ENCODE peak calls at places on chromosome 15, in nine cellular contexts. M is MCF 10A, L is astrocyte, W is GM13977, E is type B pancreatic cell, S is endothelial cell, K is cardiac fibroblast, U is dorsolateral prefrontal cortex, G is tibial artery. F is an unnamed sample.

GRCh38 chr15:68636256-68636655 is 57.5 kb downstream of the CORO2B start:
- DNase-seq in M (no peak), L (no peak), W (no peak), E (no peak), S (no peak), K (no peak), U (no peak), G (no peak), F (no peak)

GRCh38 chr15:100833432-100834389 is 45.9 kb upstream of the ALDH1A3 start:
- DNase-seq in M (no peak), L (no peak), W (no peak), E (no peak), S (no peak), K (no peak), U (no peak), G (no peak), F (no peak)

GRCh38 chr15:60408438-60409105 is 10.8 kb upstream of the ANXA2 start:
- DNase-seq in M (peak; percentile 95), L (peak; percentile 86), W (no peak), E (no peak), S (no peak), K (peak; percentile 93), U (no peak), G (no peak), F (peak; percentile 76)

GRCh38 chr15:40286061-40286532 is 3.2 kb upstream of the ANKRD63 start:
- DNase-seq in M (no peak), L (no peak), W (no peak), E (no peak), S (no peak), K (no peak), U (peak; percentile 55), G (no peak), F (no peak)

GRCh38 chr15:98523912-98524255 is 124.5 kb upstream of the IGF1R start:
- DNase-seq in M (no peak), L (no peak), W (no peak), E (no peak), S (no peak), K (no peak), U (no peak), G (no peak), F (no peak)

GRCh38 chr15:99340347-99340746 is 89.1 kb downstream of the LRRC28 start:
- DNase-seq in M (no peak), L (no peak), W (no peak), E (no peak), S (no peak), K (no peak), U (no peak), G (no peak), F (no peak)

GRCh38 chr15:67758610-67759300 is 66.6 kb upstream of the SKOR1 start:
- DNase-seq in M (no peak), L (peak; percentile 74), W (no peak), E (no peak), S (no peak), K (no peak), U (no peak), G (no peak), F (no peak)

GRCh38 chr15:39667382-39668127 is 86.7 kb downstream of the THBS1 start:
- DNase-seq in M (no peak), L (no peak), W (no peak), E (no peak), S (no peak), K (no peak), U (no peak), G (no peak), F (no peak)

GRCh38 chr15:66830358-66830757 is 128.3 kb downstream of the SMAD6 start:
- DNase-seq in M (peak; percentile 57), L (peak; percentile 35), W (no peak), E (no peak), S (no peak), K (peak; percentile 79), U (no peak), G (no peak), F (peak; percentile 72)

GRCh38 chr15:68318008-68318835 is 40.7 kb downstream of the FEM1B start:
- DNase-seq in M (no peak), L (no peak), W (no peak), E (no peak), S (no peak), K (no peak), U (no peak), G (no peak), F (no peak)

GRCh38 chr15:78340243-78341056 is at the start of gene CRABP1:
- DNase-seq in M (no peak), L (no peak), W (no peak), E (no peak), S (no peak), K (no peak), U (no peak), G (no peak), F (no peak)

GRCh38 chr15:84034831-84035753 is 200.5 kb upstream of the GOLGA6L4 start:
- DNase-seq in M (peak; percentile 55), L (peak; percentile 22), W (peak; percentile 21), E (no peak), S (peak; percentile 20), K (peak; percentile 68), U (no peak), G (no peak), F (no peak)

GRCh38 chr15:70602834-70603560 is 160.4 kb downstream of the UACA start:
- DNase-seq in M (no peak), L (no peak), W (no peak), E (no peak), S (no peak), K (no peak), U (no peak), G (no peak), F (no peak)

GRCh38 chr15:39509941-39510845 is 70.7 kb upstream of the THBS1 start:
- DNase-seq in M (no peak), L (no peak), W (no peak), E (no peak), S (no peak), K (no peak), U (no peak), G (no peak), F (no peak)

DNA sequence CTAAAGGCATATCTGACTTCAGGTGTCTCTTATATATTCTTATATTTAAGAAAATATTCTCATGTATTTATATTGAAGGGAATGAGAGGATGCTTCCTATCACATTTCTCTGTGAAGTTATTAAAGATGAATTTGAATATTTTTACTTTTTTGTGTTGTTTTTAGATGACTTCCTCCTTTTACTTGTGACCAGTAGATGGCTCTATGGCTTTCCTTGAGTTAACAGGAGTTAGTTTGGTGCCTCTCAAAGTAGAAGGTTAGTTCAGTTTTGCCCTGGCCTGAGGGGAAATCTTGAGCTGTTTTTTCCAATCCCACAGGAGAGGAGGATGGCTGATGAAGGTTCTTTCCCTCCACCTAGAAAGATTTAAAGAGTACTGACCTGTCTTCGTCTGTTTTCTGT is 80.7 kb downstream of the SQOR start:
- DNase-seq in M (peak; percentile 10), L (no peak), W (no peak), E (no peak), S (no peak), K (peak; percentile 51), U (no peak), G (no peak), F (peak; percentile 33)
- TF ChIP-seq CTCF in M (peak; percentile 26), L (no peak), W (peak; percentile 34), E (peak; percentile 50), S (no peak), K (peak; percentile 50), U (peak; percentile 29), G (no peak), F (peak; percentile 62)

DNA sequence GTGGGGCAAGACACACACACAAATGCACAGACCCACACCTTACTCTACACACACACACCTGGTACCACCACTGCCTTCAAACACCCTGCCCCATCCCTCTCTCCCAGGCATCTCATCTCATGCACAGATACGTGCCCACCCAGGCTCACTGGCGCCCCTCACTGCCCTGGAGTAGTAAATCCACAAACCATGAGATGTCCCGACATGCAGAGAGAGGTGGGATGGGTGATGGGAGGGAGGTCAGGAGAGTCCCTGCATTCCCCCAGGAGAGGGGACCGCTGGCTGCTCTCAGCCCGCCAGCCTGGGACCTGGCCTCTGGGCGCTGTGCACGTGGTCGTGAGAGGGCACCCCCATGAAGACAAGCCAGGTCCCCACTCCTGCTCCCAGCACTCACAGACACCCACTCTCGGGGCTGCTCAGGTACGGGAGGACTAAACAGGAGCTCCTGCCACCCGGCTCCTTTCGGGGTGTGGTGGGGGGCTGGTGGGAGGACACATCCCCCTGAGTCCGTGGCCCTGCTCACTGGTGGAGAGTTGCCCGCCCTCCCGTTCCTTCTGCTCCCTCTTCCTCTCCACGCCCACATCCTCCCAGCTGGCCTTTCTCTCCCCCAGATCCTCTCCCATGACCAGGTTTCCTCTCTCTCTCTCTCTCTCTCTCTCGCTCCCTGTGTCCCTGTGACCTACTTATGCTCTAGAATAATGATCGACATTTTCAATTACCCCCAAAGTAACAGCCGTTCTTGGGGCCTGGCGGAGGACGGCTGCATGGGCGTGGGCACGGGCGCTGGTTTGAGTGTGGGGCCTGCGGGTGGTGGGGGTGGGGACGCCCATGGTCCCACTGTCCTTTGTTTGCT is 18.8 kb upstream of the CSPG4 start:
- DNase-seq in M (no peak), L (no peak), W (no peak), E (no peak), S (no peak), K (peak; percentile 53), U (peak; percentile 28), G (peak; percentile 31), F (no peak)
- TF ChIP-seq CTCF in M (no peak), L (no peak), W (no peak), E (no peak), S (no peak), K (no peak), U (no peak), G (no peak), F (peak; percentile 41)

GRCh38 chr15:31102049-31102321 is 460 bp upstream of the TRPM1 start:
- DNase-seq in M (no peak), L (no peak), W (no peak), E (no peak), S (no peak), K (no peak), U (no peak), G (no peak), F (no peak)
- TF ChIP-seq CTCF in M (no peak), L (no peak), W (no peak), E (no peak), S (no peak), K (no peak), U (no peak), G (no peak), F (no peak)

GRCh38 chr15:80055933-80056332 is 3.5 kb upstream of the ZFAND6 start:
- DNase-seq in M (no peak), L (no peak), W (no peak), E (no peak), S (no peak), K (no peak), U (no peak), G (no peak), F (no peak)

GRCh38 chr15:80061581-80061980 is 2.1 kb downstream of the ZFAND6 start:
- DNase-seq in M (peak; percentile 26), L (no peak), W (no peak), E (no peak), S (no peak), K (peak; percentile 22), U (no peak), G (no peak), F (no peak)

GRCh38 chr15:80058851-80059785 is at the start of gene ZFAND6:
- DNase-seq in M (peak; percentile 95), L (peak; percentile 81), W (peak; percentile 95), E (peak; percentile 96), S (peak; percentile 93), K (peak; percentile 90), U (peak; percentile 93), G (peak; percentile 92), F (peak; percentile 90)

GRCh38 chr15:80058044-80058443 is 1.4 kb upstream of the ZFAND6 start:
- DNase-seq in M (no peak), L (no peak), W (no peak), E (no peak), S (no peak), K (no peak), U (no peak), G (no peak), F (no peak)

GRCh38 chr15:80059786-80060489 is 462 bp downstream of the ZFAND6 start:
- DNase-seq in M (peak; percentile 54), L (peak; percentile 8), W (peak; percentile 85), E (no peak), S (peak; percentile 75), K (no peak), U (no peak), G (peak; percentile 31), F (peak; percentile 18)
- TF ChIP-seq CTCF in M (no peak), L (no peak), W (no peak), E (no peak), S (no peak), K (no peak), U (no peak), G (no peak), F (no peak)